ENCODE peak calls at places on chromosomes 5 and 9, in six cellular contexts. M is spleen, U is lung, J is sigmoid colon, F is PC-3, X is fibroblast of lung. R is an unnamed sample.

GRCh38 chr9:78280982-78281668 is 15.8 kb upstream of the PSAT1 start:
- DNase-seq in M (no peak), X (peak), J (peak), U (peak), F (no peak), R (no peak)

GRCh38 chr5:170681013-170681433 is 102.5 kb upstream of the GABRP start:
- DNase-seq in U (peak), F (peak), M (no peak), J (no peak), X (peak), R (peak)

GRCh38 chr5:2801602-2802525 is 50.4 kb upstream of the IRX2 start:
- DNase-seq in M (no peak), J (no peak), X (no peak), U (no peak), F (no peak), R (no peak)

GRCh38 chr9:70263421-70263820 is 4.6 kb downstream of the SMC5 start:
- DNase-seq in M (no peak), F (peak), U (no peak), J (no peak), X (peak), R (no peak)

GRCh38 chr9:113057193-113057592 is 669 bp upstream of the ZFP37 start:
- DNase-seq in U (no peak), X (no peak), F (no peak), M (no peak), J (no peak), R (no peak)

GRCh38 chr5:56712895-56713565 is 102.3 kb upstream of the MAP3K1 start:
- DNase-seq in X (no peak), J (no peak), M (no peak), U (no peak), F (no peak), R (no peak)

GRCh38 chr9:80285325-80285724 is 713.6 kb downstream of the TLE4 start:
- DNase-seq in X (peak), J (no peak), M (no peak), U (no peak), F (peak), R (no peak)

GRCh38 chr9:110538621-110539020 is 40.9 kb downstream of the SVEP1 start:
- DNase-seq in F (peak), M (no peak), J (no peak), X (no peak), U (no peak), R (no peak)

GRCh38 chr9:116137581-116137980 is 16.0 kb upstream of the PAPPA start:
- DNase-seq in M (no peak), F (no peak), U (no peak), X (no peak), J (no peak), R (no peak)

GRCh38 chr5:113161806-113162205 is 185.2 kb downstream of the DCP2 start:
- DNase-seq in J (no peak), M (no peak), U (no peak), F (no peak), X (no peak), R (no peak)

GRCh38 chr5:161230222-161230621 is 316.3 kb downstream of the GABRB2 start:
- DNase-seq in F (no peak), U (no peak), X (no peak), J (no peak), M (no peak), R (no peak)

GRCh38 chr5:122972877-122973276 is 63.6 kb downstream of the PPIC start:
- DNase-seq in U (no peak), X (peak), F (peak), J (no peak), M (no peak), R (no peak)

GRCh38 chr5:1831257-1831656 is 30.1 kb downstream of the NDUFS6 start:
- DNase-seq in M (peak), X (no peak), F (no peak), J (no peak), U (no peak), R (no peak)

GRCh38 chr9:123208626-123209174 is 59.7 kb downstream of the STRBP start:
- DNase-seq in X (no peak), U (no peak), J (no peak), F (no peak), M (no peak), R (no peak)

GRCh38 chr5:103560826-103561225 is 1.8 kb downstream of the NUDT12 start:
- DNase-seq in J (no peak), X (no peak), M (no peak), U (no peak), F (no peak), R (no peak)

GRCh38 chr9:116494815-116495634 is 192.1 kb upstream of the TRIM32 start:
- DNase-seq in X (no peak), J (no peak), M (no peak), F (peak), U (no peak), R (peak)

GRCh38 chr9:134396258-134396742 is 70.0 kb downstream of the RXRA start:
- DNase-seq in M (peak), J (no peak), U (no peak), F (no peak), X (no peak), R (peak)

GRCh38 chr9:34654317-34655083 is 2.5 kb downstream of the IL11RA start:
- DNase-seq in F (no peak), X (peak), U (no peak), J (peak), M (peak), R (no peak)

GRCh38 chr5:108061941-108062340 is 320.0 kb downstream of the FBXL17 start:
- DNase-seq in X (peak), F (no peak), M (no peak), J (no peak), U (no peak), R (no peak)

GRCh38 chr5:92332039-92332438 is 948.9 kb upstream of the ARRDC3 start:
- DNase-seq in F (peak), U (no peak), M (no peak), J (no peak), X (peak), R (no peak)

GRCh38 chr5:107464403-107464802 is 206.3 kb downstream of the EFNA5 start:
- DNase-seq in J (no peak), M (no peak), F (no peak), U (no peak), X (no peak), R (no peak)

GRCh38 chr5:28708472-28708871 is 1670.1 kb upstream of the CDH9 start:
- DNase-seq in X (no peak), J (no peak), U (no peak), M (no peak), F (no peak), R (no peak)

GRCh38 chr5:28714887-28715286 is 1676.5 kb upstream of the CDH9 start:
- DNase-seq in J (no peak), X (no peak), F (no peak), M (no peak), U (no peak), R (no peak)

GRCh38 chr5:28707706-28708105 is 1669.3 kb upstream of the CDH9 start:
- DNase-seq in X (no peak), F (no peak), M (no peak), J (no peak), U (no peak), R (no peak)

GRCh38 chr5:28710360-28710759 is 1672.0 kb upstream of the CDH9 start:
- DNase-seq in F (peak), X (no peak), M (no peak), J (no peak), U (no peak), R (no peak)
- TF ChIP-seq CTCF in F (peak), X (no peak), M (no peak), J (no peak), U (no peak), R (no peak)

DNA sequence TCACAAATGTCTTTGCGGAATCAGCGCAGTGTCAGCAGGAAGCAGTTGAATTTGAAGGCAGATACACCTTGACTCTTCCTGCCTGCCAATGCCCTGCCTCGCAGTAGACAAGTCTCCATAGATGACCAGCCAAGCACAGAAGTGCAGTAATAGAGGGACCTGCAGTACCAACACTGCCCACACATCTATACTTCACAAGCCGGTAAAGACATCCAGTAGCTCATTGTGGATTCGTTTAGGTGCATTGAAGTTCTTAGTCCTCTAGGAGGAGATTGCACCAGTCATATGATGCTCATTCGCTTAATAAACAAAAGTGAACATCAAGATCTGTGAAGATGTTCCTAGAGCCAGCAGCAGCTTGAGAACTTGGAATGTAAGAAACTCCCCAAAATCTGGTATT is 7.1 kb upstream of the IFNA2 start:
- DNase-seq in U (no peak), F (peak), M (no peak), J (no peak), X (no peak), R (no peak)
- TF ChIP-seq CTCF in U (no peak), F (peak), M (no peak), J (no peak), X (no peak), R (no peak)

GRCh38 chr5:10201223-10201868 is 48.3 kb downstream of the ATPSCKMT start:
- DNase-seq in X (peak), F (no peak), U (no peak), J (no peak), M (no peak), R (no peak)
- TF ChIP-seq CTCF in X (peak), F (peak), U (no peak), J (no peak), M (no peak), R (no peak)

GRCh38 chr9:137582286-137582860 is 3.6 kb upstream of the DPH7 start:
- DNase-seq in M (no peak), F (no peak), J (no peak), U (no peak), X (peak), R (no peak)
- TF ChIP-seq CTCF in M (no peak), F (peak), J (no peak), U (no peak), X (peak), R (peak)

GRCh38 chr5:80407735-80408474 is at the start of gene ZFYVE16:
- DNase-seq in F (peak), U (peak), J (peak), M (peak), X (peak), R (peak)
- TF ChIP-seq CTCF in F (peak), U (no peak), J (peak), M (no peak), X (no peak), R (no peak)

DNA sequence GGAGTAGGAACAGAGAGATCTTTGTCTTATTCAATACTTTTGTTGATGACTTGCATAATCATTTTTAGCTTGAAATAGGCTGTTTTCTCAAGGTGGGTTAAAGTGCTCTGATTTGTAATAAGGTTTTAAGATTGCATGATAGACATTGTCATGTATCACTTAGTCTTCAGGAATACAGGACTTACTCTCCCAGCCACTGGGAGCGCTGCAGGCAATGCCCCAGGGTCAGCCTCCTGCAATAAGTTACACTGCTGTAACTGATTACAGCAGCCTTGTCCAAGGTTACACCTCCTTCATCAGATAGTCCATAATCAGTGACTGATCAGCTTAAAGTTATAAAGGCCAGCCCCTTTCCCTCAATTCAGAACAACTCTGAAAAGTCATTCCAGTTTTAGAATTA is 218.6 kb downstream of the ESM1 start:
- DNase-seq in X (no peak), U (no peak), F (no peak), J (no peak), M (no peak), R (no peak)
- TF ChIP-seq CTCF in X (no peak), U (no peak), F (peak), J (no peak), M (no peak), R (no peak)

GRCh38 chr5:142000709-142001484 is 11.9 kb downstream of the GNPDA1 start:
- DNase-seq in F (peak), U (no peak), M (no peak), J (no peak), X (peak), R (no peak)
- TF ChIP-seq CTCF in F (peak), U (no peak), M (no peak), J (peak), X (peak), R (peak)

GRCh38 chr9:108442604-108443277 is 413.0 kb downstream of the ACTL7B start:
- DNase-seq in J (no peak), F (no peak), M (no peak), U (no peak), X (no peak), R (no peak)

GRCh38 chr9:108444400-108445358 is 411.1 kb downstream of the ACTL7B start:
- DNase-seq in M (no peak), J (peak), X (peak), F (peak), U (no peak), R (no peak)

GRCh38 chr9:108443278-108443633 is 412.5 kb downstream of the ACTL7B start:
- DNase-seq in F (no peak), U (no peak), X (peak), M (no peak), J (no peak), R (no peak)

GRCh38 chr9:108445431-108446018 is 410.3 kb downstream of the ACTL7B start:
- DNase-seq in F (no peak), J (peak), X (no peak), M (no peak), U (no peak), R (no peak)

GRCh38 chr9:108443741-108444140 is 412.0 kb downstream of the ACTL7B start:
- DNase-seq in X (peak), U (no peak), J (no peak), F (peak), M (no peak), R (no peak)
- TF ChIP-seq CTCF in X (peak), U (no peak), J (no peak), F (no peak), M (no peak), R (no peak)